ENCODE peak calls at places on chromosome 16, in four cellular contexts. One of them, this sample, is unnamed. For H3K4me1, the result is how much of the 10 kb centered on the place peaks cover.

GRCh38 chr16:84699147-84699711 is 571 bp upstream of the USP10 start:
- DNase-seq in thoracic aorta: no peak
- DNase-seq in breast epithelium: no peak
- DNase-seq in body of pancreas: no peak
- DNase-seq in this sample: peak

GRCh38 chr16:2776500-2777139 is 460 bp downstream of the ELOB start:
- DNase-seq in thoracic aorta: no peak
- DNase-seq in breast epithelium: peak
- DNase-seq in body of pancreas: no peak
- DNase-seq in this sample: no peak

GRCh38 chr16:75754126-75754525 is 27.8 kb upstream of the CPHXL start:
- DNase-seq in thoracic aorta: no peak
- DNase-seq in breast epithelium: no peak
- DNase-seq in body of pancreas: peak
- DNase-seq in this sample: peak

GRCh38 chr16:79156761-79157160 is 443.8 kb downstream of the MAF start:
- DNase-seq in thoracic aorta: no peak
- DNase-seq in breast epithelium: no peak
- DNase-seq in body of pancreas: no peak
- DNase-seq in this sample: no peak

GRCh38 chr16:20865420-20866126 is 34.6 kb downstream of the DCUN1D3 start:
- DNase-seq in thoracic aorta: no peak
- DNase-seq in breast epithelium: no peak
- DNase-seq in body of pancreas: no peak
- DNase-seq in this sample: no peak

GRCh38 chr16:31403590-31404352 is 10.6 kb downstream of the ITGAD start:
- DNase-seq in thoracic aorta: no peak
- DNase-seq in breast epithelium: no peak
- DNase-seq in body of pancreas: no peak
- DNase-seq in this sample: no peak

GRCh38 chr16:57092786-57093301 is 461 bp downstream of the CPNE2 start:
- DNase-seq in thoracic aorta: no peak
- DNase-seq in breast epithelium: no peak
- DNase-seq in body of pancreas: peak
- DNase-seq in this sample: peak

GRCh38 chr16:67179421-67180080 is 4.2 kb downstream of the MATCAP1 start:
- DNase-seq in thoracic aorta: no peak
- DNase-seq in breast epithelium: no peak
- DNase-seq in body of pancreas: no peak
- DNase-seq in this sample: no peak

GRCh38 chr16:11793840-11794239 is 3.2 kb downstream of the ZC3H7A start:
- DNase-seq in thoracic aorta: no peak
- DNase-seq in breast epithelium: no peak
- DNase-seq in body of pancreas: no peak
- DNase-seq in this sample: peak
- H3K4me1 ChIP-seq in thoracic aorta: half or more
- H3K4me1 ChIP-seq in breast epithelium: under half
- H3K4me1 ChIP-seq in body of pancreas: half or more
- H3K4me1 ChIP-seq in this sample: under half

GRCh38 chr16:72789465-72789864 is 258.5 kb downstream of the ZFHX3 start:
- DNase-seq in thoracic aorta: no peak
- DNase-seq in breast epithelium: no peak
- DNase-seq in body of pancreas: no peak
- DNase-seq in this sample: no peak

GRCh38 chr16:72787130-72787518 is 260.8 kb downstream of the ZFHX3 start:
- DNase-seq in thoracic aorta: no peak
- DNase-seq in breast epithelium: no peak
- DNase-seq in body of pancreas: no peak
- DNase-seq in this sample: no peak

GRCh38 chr16:72789921-72790320 is 258.0 kb downstream of the ZFHX3 start:
- DNase-seq in thoracic aorta: no peak
- DNase-seq in breast epithelium: no peak
- DNase-seq in body of pancreas: no peak
- DNase-seq in this sample: no peak

GRCh38 chr16:72787519-72788268 is 260.2 kb downstream of the ZFHX3 start:
- DNase-seq in thoracic aorta: peak
- DNase-seq in breast epithelium: peak
- DNase-seq in body of pancreas: peak
- DNase-seq in this sample: peak

DNA sequence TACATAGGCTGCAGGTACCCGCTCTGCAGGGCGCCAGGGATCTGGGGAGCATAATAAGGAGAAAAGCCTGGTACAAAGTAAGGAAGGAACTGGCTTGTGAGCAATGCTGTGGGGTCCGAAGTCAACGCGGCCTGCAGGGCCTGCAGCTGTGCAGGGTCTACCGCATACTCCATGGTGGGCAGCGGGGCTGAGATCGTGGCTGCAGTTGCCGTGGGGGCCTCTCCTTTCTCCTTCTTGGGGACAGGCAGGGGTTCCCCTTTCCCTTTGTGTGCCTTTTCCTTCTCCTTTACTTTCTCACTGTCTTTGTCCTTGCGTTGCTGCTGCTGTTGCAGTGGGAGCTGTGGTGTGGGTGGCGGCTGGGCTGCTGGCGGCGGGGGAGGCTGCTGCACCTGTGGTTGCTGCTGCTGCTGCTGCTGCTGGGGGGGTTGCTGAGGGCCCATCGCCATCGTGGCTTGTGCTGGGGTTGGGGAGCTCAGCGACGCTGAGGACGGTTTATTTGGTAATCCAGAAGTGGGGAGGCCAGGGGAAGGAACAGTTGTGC is 259.6 kb downstream of the ZFHX3 start:
- DNase-seq in thoracic aorta: no peak
- DNase-seq in breast epithelium: no peak
- DNase-seq in body of pancreas: no peak
- DNase-seq in this sample: no peak
- H3K27ac ChIP-seq in thoracic aorta: peak
- H3K27ac ChIP-seq in breast epithelium: peak
- H3K27ac ChIP-seq in body of pancreas: no peak
- H3K27ac ChIP-seq in this sample: no peak

DNA sequence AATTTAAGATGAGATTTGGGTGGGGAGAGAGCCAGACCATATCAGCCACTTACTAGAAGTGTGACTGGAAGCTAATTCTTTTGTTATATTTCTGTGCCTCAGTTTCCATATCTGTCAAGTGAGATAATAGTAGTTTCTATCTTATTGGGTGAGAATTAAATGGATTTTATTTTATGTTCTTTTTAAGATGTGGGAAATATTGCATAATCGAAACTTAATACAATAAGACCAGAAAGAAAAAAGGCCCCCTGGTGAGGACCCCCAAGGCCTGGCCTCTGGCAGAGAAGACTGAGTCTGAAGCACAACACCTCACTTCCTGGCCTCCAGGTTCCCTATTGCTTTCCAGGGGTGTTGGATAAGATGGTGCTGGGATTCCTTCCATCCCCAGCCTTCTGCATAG is 13.7 kb downstream of the PLCG2 start:
- DNase-seq in thoracic aorta: no peak
- DNase-seq in breast epithelium: no peak
- DNase-seq in body of pancreas: no peak
- DNase-seq in this sample: no peak
- H3K4me1 ChIP-seq in thoracic aorta: under half
- H3K4me1 ChIP-seq in breast epithelium: under half
- H3K4me1 ChIP-seq in body of pancreas: under half
- H3K4me1 ChIP-seq in this sample: under half

GRCh38 chr16:68342620-68343019 is 31.8 kb downstream of the PRMT7 start:
- DNase-seq in thoracic aorta: no peak
- DNase-seq in breast epithelium: no peak
- DNase-seq in body of pancreas: no peak
- DNase-seq in this sample: no peak

GRCh38 chr16:68345351-68345810 is 34.6 kb downstream of the PRMT7 start:
- DNase-seq in thoracic aorta: no peak
- DNase-seq in breast epithelium: no peak
- DNase-seq in body of pancreas: no peak
- DNase-seq in this sample: no peak

GRCh38 chr16:68345958-68346635 is 35.3 kb downstream of the PRMT7 start:
- DNase-seq in thoracic aorta: no peak
- DNase-seq in breast epithelium: no peak
- DNase-seq in body of pancreas: no peak
- DNase-seq in this sample: no peak

GRCh38 chr16:68344252-68344651 is 33.4 kb downstream of the PRMT7 start:
- DNase-seq in thoracic aorta: no peak
- DNase-seq in breast epithelium: no peak
- DNase-seq in body of pancreas: no peak
- DNase-seq in this sample: no peak

DNA sequence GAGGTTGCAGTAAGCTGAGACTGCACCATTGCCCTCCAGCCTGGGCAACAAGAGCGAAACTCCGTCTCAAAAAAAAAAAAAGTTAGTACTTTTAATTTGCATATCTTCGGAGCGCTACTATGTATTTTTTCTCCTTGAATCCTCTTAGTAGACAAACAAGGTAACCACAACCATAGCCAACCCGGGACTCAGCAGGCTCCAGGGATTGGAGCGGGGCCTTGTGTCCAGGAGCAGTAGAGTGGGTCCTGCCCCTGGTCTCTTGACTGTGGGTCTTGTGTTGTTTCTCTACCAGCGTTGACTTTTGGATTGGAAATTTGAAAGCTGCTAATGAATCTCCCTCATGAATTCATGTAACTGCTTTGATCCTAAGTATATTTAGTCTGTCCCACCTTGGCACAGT is 32.3 kb downstream of the PRMT7 start:
- DNase-seq in thoracic aorta: no peak
- DNase-seq in breast epithelium: no peak
- DNase-seq in body of pancreas: no peak
- DNase-seq in this sample: no peak
- H3K27ac ChIP-seq in thoracic aorta: no peak
- H3K27ac ChIP-seq in breast epithelium: no peak
- H3K27ac ChIP-seq in body of pancreas: no peak
- H3K27ac ChIP-seq in this sample: no peak

GRCh38 chr16:51538707-51539604 is 387.9 kb upstream of the SALL1 start:
- DNase-seq in thoracic aorta: no peak
- DNase-seq in breast epithelium: no peak
- DNase-seq in body of pancreas: peak
- DNase-seq in this sample: no peak
- H3K4me1 ChIP-seq in thoracic aorta: under half
- H3K4me1 ChIP-seq in breast epithelium: under half
- H3K4me1 ChIP-seq in body of pancreas: under half
- H3K4me1 ChIP-seq in this sample: under half

GRCh38 chr16:88535857-88536222 is 34.4 kb upstream of the ZC3H18 start:
- DNase-seq in thoracic aorta: no peak
- DNase-seq in breast epithelium: no peak
- DNase-seq in body of pancreas: no peak
- DNase-seq in this sample: no peak

GRCh38 chr16:88538366-88539060 is 31.7 kb upstream of the ZC3H18 start:
- DNase-seq in thoracic aorta: no peak
- DNase-seq in breast epithelium: no peak
- DNase-seq in body of pancreas: no peak
- DNase-seq in this sample: no peak

GRCh38 chr16:88537864-88538263 is 32.3 kb upstream of the ZC3H18 start:
- DNase-seq in thoracic aorta: no peak
- DNase-seq in breast epithelium: no peak
- DNase-seq in body of pancreas: no peak
- DNase-seq in this sample: no peak

GRCh38 chr16:88536510-88536909 is 33.7 kb upstream of the ZC3H18 start:
- DNase-seq in thoracic aorta: no peak
- DNase-seq in breast epithelium: no peak
- DNase-seq in body of pancreas: no peak
- DNase-seq in this sample: no peak

DNA sequence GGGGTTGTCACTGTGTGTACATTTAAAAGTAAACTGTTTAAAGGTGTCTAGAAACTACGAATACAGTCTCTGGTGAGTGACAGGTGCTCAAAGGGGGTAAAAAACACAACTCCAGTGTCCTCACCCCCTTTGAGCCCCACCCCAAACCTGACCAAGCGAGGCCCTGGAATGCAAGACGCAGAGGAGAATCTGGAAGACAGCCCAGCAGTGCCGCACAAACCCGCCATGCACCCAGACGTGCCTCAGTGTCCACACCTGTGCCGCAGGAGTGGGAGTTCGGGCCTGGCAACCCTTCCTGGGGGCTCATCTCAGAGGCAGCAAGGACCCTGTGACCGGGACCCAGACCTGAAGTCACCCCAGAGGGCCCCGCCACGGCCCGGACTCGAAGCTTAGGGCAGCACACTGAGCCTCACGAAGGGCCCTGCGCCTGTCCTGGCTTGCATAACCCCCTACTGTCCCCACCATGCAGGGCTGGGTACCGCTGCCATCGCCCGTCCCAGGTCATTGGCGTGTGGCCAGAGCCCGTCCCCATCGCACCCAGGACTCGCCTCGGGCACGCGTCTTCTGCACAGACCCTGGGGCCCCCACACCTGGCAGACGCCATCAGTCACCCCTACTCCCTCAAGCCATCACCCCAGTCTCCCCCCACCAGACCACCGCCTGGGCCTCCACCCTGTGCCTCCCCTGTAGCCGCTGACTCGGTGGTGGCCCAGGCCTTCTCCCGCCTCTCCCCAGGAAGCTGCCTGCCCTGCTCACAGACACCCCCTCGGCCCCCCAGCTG is 33.0 kb upstream of the ZC3H18 start:
- DNase-seq in thoracic aorta: no peak
- DNase-seq in breast epithelium: no peak
- DNase-seq in body of pancreas: no peak
- DNase-seq in this sample: no peak
- H3K27ac ChIP-seq in thoracic aorta: no peak
- H3K27ac ChIP-seq in breast epithelium: no peak
- H3K27ac ChIP-seq in body of pancreas: no peak
- H3K27ac ChIP-seq in this sample: no peak